ENCODE peak calls at places on chromosomes 6 and 20, in seven cellular contexts. Z, O, S, R, A, Y and T are unnamed samples.

GRCh38 chr6:158086054-158086705 is 81.9 kb downstream of the SERAC1 start:
- DNase-seq in Z (no peak), O (peak; percentile 73), S (no peak), R (no peak), A (no peak), Y (peak; percentile 71), T (no peak)

GRCh38 chr20:17419459-17419858 is 111.7 kb downstream of the BFSP1 start:
- DNase-seq in Z (no peak), O (no peak), S (no peak), R (no peak), A (no peak), Y (no peak), T (no peak)

GRCh38 chr6:30127238-30128093 is 8.5 kb upstream of the TRIM40 start:
- DNase-seq in Z (no peak), O (no peak), S (no peak), R (no peak), A (no peak), Y (peak; percentile 26), T (no peak)

GRCh38 chr20:8427419-8428065 is 295.5 kb downstream of the PLCB1 start:
- DNase-seq in Z (no peak), O (no peak), S (no peak), R (no peak), A (no peak), Y (no peak), T (no peak)

GRCh38 chr20:61360940-61361339 is 108.9 kb downstream of the CDH4 start:
- DNase-seq in Z (no peak), O (no peak), S (no peak), R (no peak), A (no peak), Y (no peak), T (no peak)

GRCh38 chr6:88780714-88781389 is 182.6 kb downstream of the RNGTT start:
- DNase-seq in Z (peak; percentile 38), O (peak; percentile 48), S (peak; percentile 56), R (peak; percentile 54), A (peak; percentile 89), Y (peak; percentile 76), T (peak; percentile 89)

GRCh38 chr6:133241088-133241900 is at the start of gene EYA4:
- DNase-seq in Z (peak; percentile 57), O (peak; percentile 46), S (peak; percentile 19), R (peak; percentile 59), A (no peak), Y (peak; percentile 44), T (no peak)

GRCh38 chr6:122681715-122682114 is 71.5 kb downstream of the PKIB start:
- DNase-seq in Z (no peak), O (no peak), S (no peak), R (no peak), A (no peak), Y (no peak), T (no peak)

GRCh38 chr6:170260686-170261085 is 30.2 kb downstream of the DLL1 start:
- DNase-seq in Z (no peak), O (no peak), S (no peak), R (no peak), A (peak; percentile 5), Y (no peak), T (no peak)

GRCh38 chr6:123333000-123333756 is 303.6 kb downstream of the TRDN start:
- DNase-seq in Z (no peak), O (peak; percentile 0), S (no peak), R (no peak), A (no peak), Y (peak; percentile 7), T (no peak)

GRCh38 chr20:24002896-24003295 is 14.3 kb upstream of the GGTLC1 start:
- DNase-seq in Z (no peak), O (no peak), S (no peak), R (no peak), A (no peak), Y (no peak), T (no peak)

GRCh38 chr20:956330-956951 is 40.3 kb upstream of the ANGPT4 start:
- DNase-seq in Z (peak; percentile 74), O (peak; percentile 15), S (peak; percentile 33), R (peak; percentile 79), A (peak; percentile 73), Y (peak; percentile 57), T (peak; percentile 91)

GRCh38 chr20:21670126-21670525 is 35.3 kb upstream of the PAX1 start:
- DNase-seq in Z (no peak), O (no peak), S (no peak), R (no peak), A (no peak), Y (no peak), T (no peak)

GRCh38 chr20:46709459-46710148 is at the start of gene SLC2A10:
- DNase-seq in Z (peak; percentile 66), O (peak; percentile 67), S (no peak), R (peak; percentile 40), A (no peak), Y (peak; percentile 86), T (no peak)

GRCh38 chr6:33958863-33959651 is 155.3 kb upstream of the MLN start:
- DNase-seq in Z (no peak), O (no peak), S (no peak), R (no peak), A (no peak), Y (no peak), T (no peak)

GRCh38 chr6:97053643-97054411 is 129.3 kb downstream of the KLHL32 start:
- DNase-seq in Z (no peak), O (peak; percentile 19), S (no peak), R (no peak), A (peak; percentile 23), Y (peak; percentile 51), T (no peak)

GRCh38 chr6:52233975-52234823 is 10.1 kb downstream of the IL17F start:
- DNase-seq in Z (peak; percentile 10), O (peak; percentile 57), S (peak; percentile 75), R (peak; percentile 26), A (peak; percentile 28), Y (peak; percentile 84), T (peak; percentile 47)

GRCh38 chr20:62845818-62846527 is 15.6 kb downstream of the TCFL5 start:
- DNase-seq in Z (no peak), O (peak; percentile 78), S (no peak), R (no peak), A (no peak), Y (no peak), T (no peak)

GRCh38 chr6:70086806-70087205 is 216.1 kb downstream of the COL9A1 start:
- DNase-seq in Z (no peak), O (no peak), S (no peak), R (no peak), A (no peak), Y (no peak), T (no peak)

GRCh38 chr20:3633913-3634478 is 29.2 kb downstream of the GFRA4 start:
- DNase-seq in Z (no peak), O (no peak), S (no peak), R (no peak), A (no peak), Y (no peak), T (no peak)

DNA sequence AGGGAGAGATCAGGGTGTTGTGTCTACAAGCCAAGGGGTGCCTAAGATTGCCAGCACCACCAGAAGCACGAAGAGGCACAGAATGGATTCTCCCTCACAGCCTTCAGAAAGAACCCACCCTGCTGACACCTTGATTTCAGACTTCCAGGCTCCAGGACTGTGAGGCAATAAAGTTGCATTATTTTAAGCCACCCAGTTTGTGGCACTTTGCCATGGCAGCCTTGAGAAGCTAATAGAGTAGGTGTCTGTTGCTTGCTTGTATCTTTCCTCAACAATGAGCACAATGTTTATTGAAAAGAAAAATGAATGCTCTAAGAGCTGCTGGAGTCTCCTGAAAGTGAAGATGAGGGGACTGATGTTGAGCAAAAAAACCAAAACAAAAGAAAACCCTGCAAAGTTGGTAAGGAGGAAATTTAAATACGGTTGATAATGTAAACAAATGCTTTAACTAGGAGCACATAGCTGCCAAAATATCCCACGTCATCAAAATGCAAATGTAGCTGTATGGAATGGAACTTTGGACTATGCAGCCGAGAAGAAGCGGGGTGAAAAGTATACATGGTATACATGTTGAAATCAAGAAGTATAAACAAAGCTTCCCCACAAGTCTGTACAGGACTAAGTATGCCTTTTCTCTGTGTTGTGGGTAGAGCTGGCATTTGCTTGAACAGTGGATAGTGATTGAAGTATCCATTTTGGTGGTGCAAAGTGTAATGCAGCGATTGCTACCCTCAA is 8.0 kb downstream of the IL20RA start:
- DNase-seq in Z (no peak), O (no peak), S (peak; percentile 30), R (no peak), A (no peak), Y (no peak), T (no peak)
- H3K4me1 ChIP-seq in Z (no peaks in the 10 kb centered on the region), O (no peaks in the 10 kb centered on the region), S (no peaks in the 10 kb centered on the region), R (no peaks in the 10 kb centered on the region), A (no peaks in the 10 kb centered on the region), Y (no peaks in the 10 kb centered on the region), T (no peaks in the 10 kb centered on the region)

GRCh38 chr6:4358414-4359107 is 223.2 kb upstream of the ECI2 start:
- DNase-seq in Z (peak; percentile 98), O (peak; percentile 100), S (peak; percentile 100), R (peak; percentile 23), A (no peak), Y (peak; percentile 100), T (no peak)

GRCh38 chr6:4356899-4357659 is 221.7 kb upstream of the ECI2 start:
- DNase-seq in Z (no peak), O (peak; percentile 32), S (no peak), R (no peak), A (no peak), Y (no peak), T (no peak)

GRCh38 chr6:4362306-4362705 is 226.9 kb upstream of the ECI2 start:
- DNase-seq in Z (no peak), O (no peak), S (no peak), R (no peak), A (no peak), Y (no peak), T (no peak)

GRCh38 chr6:4360920-4361319 is 225.5 kb upstream of the ECI2 start:
- DNase-seq in Z (no peak), O (no peak), S (no peak), R (no peak), A (no peak), Y (no peak), T (no peak)

DNA sequence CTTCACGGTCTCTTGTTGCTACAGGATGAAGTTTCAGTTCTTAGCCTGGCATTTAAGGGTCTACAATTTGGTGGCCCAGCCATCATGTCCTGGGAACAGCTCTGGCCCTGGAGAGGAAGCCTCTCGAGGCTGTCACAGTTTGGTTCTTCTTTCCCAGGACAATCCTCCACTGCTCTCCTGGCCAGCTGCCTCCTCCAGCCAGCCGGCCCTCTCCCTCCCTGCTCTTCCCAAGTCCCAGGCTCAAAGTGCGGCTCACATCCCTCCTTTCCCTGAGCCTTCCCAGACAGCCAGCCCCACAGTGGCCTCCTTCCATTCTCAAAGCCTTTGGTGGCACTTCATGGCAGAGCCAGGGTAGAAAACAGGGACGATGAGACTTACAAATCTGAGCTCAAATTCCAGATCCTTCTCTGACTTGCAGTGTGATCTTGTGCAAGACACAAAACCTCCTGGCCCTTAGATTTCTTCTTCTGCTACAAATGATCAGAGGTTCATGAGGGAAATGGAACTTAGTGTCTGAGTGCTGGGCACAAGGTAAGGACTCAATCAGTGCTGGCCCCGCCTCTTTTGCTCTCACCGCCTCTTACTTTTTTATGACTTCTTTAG is 223.8 kb upstream of the ECI2 start:
- DNase-seq in Z (no peak), O (no peak), S (no peak), R (no peak), A (no peak), Y (peak; percentile 53), T (no peak)
- H2AFZ ChIP-seq in Z (peak overlapping the region; percentile 39), O (peak overlapping the region; percentile 11), S (peak overlapping the region; percentile 72), R (peak overlapping the region; percentile 73), A (no peak overlapping the region), Y (peak overlapping the region; percentile 60), T (no peak overlapping the region)

GRCh38 chr20:36477475-36477874 is 63.8 kb upstream of the MYL9 start:
- DNase-seq in Z (no peak), O (no peak), S (no peak), R (no peak), A (no peak), Y (no peak), T (no peak)
- H3K4me1 ChIP-seq in Z (peaks cover 3% of the 10 kb centered on the region), O (peaks cover 33% of the 10 kb centered on the region), S (peaks cover 25% of the 10 kb centered on the region), R (no peaks in the 10 kb centered on the region), A (peaks cover 16% of the 10 kb centered on the region), Y (peaks cover 66% of the 10 kb centered on the region), T (peaks cover 7% of the 10 kb centered on the region)

GRCh38 chr6:37060195-37060559 is 54.7 kb downstream of the FGD2 start:
- DNase-seq in Z (no peak), O (no peak), S (no peak), R (no peak), A (no peak), Y (no peak), T (no peak)
- H2AFZ ChIP-seq in Z (peak overlapping the region; percentile 31), O (no peak overlapping the region), S (peak overlapping the region; percentile 74), R (peak overlapping the region; percentile 87), A (no peak overlapping the region), Y (peak overlapping the region; percentile 69), T (no peak overlapping the region)